ENCODE peak calls at places on chromosome 20, in eight cellular contexts. V, M, Y, K, S, C, P and T are unnamed samples.

GRCh38 chr20:25344634-25345033 is 46.0 kb downstream of the ABHD12 start:
- DNase-seq in K (no peak), M (no peak), V (no peak), Y (no peak), C (no peak), S (no peak), P (no peak), T (no peak)

GRCh38 chr20:15930324-15931305 is 642.6 kb downstream of the KIF16B start:
- DNase-seq in V (peak), S (no peak), P (no peak), Y (no peak), C (peak), M (peak), K (peak), T (no peak)

GRCh38 chr20:34538671-34539123 is 19.8 kb upstream of the MAP1LC3A start:
- DNase-seq in M (no peak), V (peak), P (no peak), C (peak), Y (no peak), S (peak), K (peak), T (no peak)

GRCh38 chr20:8434326-8434876 is 302.3 kb downstream of the PLCB1 start:
- DNase-seq in V (no peak), K (no peak), C (no peak), P (no peak), Y (no peak), S (no peak), M (no peak), T (no peak)

GRCh38 chr20:15289337-15289736 is 951.9 kb upstream of the FLRT3 start:
- DNase-seq in V (no peak), K (no peak), Y (no peak), M (no peak), C (no peak), S (no peak), P (no peak), T (no peak)

GRCh38 chr20:17680128-17680835 is 1.8 kb downstream of the RRBP1 start:
- DNase-seq in M (no peak), P (peak), V (peak), C (no peak), S (peak), K (peak), Y (no peak), T (no peak)

GRCh38 chr20:3847419-3847940 is 846 bp downstream of the MAVS start:
- DNase-seq in K (no peak), M (no peak), P (no peak), C (no peak), V (no peak), S (no peak), Y (no peak), T (no peak)

GRCh38 chr20:11337361-11338130 is 580.1 kb upstream of the BTBD3 start:
- DNase-seq in S (no peak), Y (no peak), C (peak), M (no peak), V (no peak), K (no peak), P (no peak), T (no peak)

GRCh38 chr20:49381558-49382493 is 100.6 kb downstream of the KCNB1 start:
- DNase-seq in M (no peak), K (no peak), C (peak), Y (peak), S (no peak), P (peak), V (peak), T (no peak)

GRCh38 chr20:1861347-1861987 is 33.7 kb upstream of the SIRPA start:
- DNase-seq in Y (no peak), P (no peak), V (no peak), M (no peak), K (no peak), C (peak), S (no peak), T (no peak)

GRCh38 chr20:23105193-23105592 is 19.1 kb upstream of the CD93 start:
- DNase-seq in M (no peak), Y (no peak), C (no peak), P (no peak), S (no peak), K (no peak), V (no peak), T (no peak)

GRCh38 chr20:2197166-2197565 is 95.5 kb downstream of the STK35 start:
- DNase-seq in C (no peak), P (no peak), M (no peak), K (no peak), V (no peak), S (no peak), Y (no peak), T (no peak)

GRCh38 chr20:62214067-62214466 is 6.0 kb downstream of the HRH3 start:
- DNase-seq in Y (no peak), C (no peak), V (no peak), P (no peak), K (no peak), M (no peak), S (no peak), T (no peak)

GRCh38 chr20:58389324-58389967 is 417 bp downstream of the VAPB start:
- DNase-seq in M (no peak), Y (no peak), P (peak), S (peak), C (peak), V (peak), K (peak), T (no peak)

GRCh38 chr20:53654932-53655674 is 61.5 kb upstream of the ZNF217 start:
- DNase-seq in V (no peak), K (no peak), C (no peak), P (peak), Y (no peak), M (no peak), S (no peak), T (no peak)

GRCh38 chr20:50548396-50548795 is 38.2 kb downstream of the PTPN1 start:
- DNase-seq in C (no peak), M (no peak), V (no peak), S (no peak), K (no peak), Y (no peak), P (no peak), T (no peak)

GRCh38 chr20:48921883-48922867 is 664 bp downstream of the ARFGEF2 start:
- DNase-seq in K (peak), P (no peak), Y (no peak), V (peak), S (peak), M (no peak), C (peak), T (no peak)

GRCh38 chr20:12883507-12883885 is 125.3 kb upstream of the SPTLC3 start:
- DNase-seq in S (no peak), K (no peak), M (no peak), V (no peak), P (no peak), Y (no peak), C (no peak), T (no peak)

GRCh38 chr20:11395581-11395980 is 522.1 kb upstream of the BTBD3 start:
- DNase-seq in S (no peak), P (no peak), V (peak), Y (no peak), M (no peak), C (peak), K (no peak), T (no peak)

GRCh38 chr20:41411458-41411857 is 44.8 kb upstream of the EMILIN3 start:
- DNase-seq in P (no peak), Y (no peak), K (peak), S (no peak), M (no peak), C (peak), V (peak), T (no peak)
- TF ChIP-seq CTCF in P (peak), Y (peak), K (peak), S (peak), M (peak), C (peak), V (peak), T (peak)

DNA sequence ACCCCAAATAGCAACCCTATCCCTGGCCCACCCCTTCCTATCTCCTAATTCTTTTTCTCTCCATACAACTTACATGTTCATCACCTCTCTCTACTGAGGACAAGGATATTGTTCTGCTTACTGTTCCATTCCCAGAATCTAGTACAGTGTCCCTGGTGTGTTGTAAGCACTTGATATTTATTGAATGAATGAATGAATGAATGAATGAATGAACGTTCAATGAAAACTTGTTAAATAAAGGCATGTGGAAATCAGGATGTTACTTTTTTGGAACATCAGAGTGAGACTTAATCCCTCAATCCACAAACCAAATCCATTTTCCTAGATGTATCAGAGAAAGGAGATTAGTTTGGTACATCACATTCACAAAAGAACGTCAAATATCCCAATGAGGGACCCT is 6.8 kb upstream of the JPH2 start:
- DNase-seq in P (no peak), K (no peak), Y (no peak), V (no peak), C (no peak), S (no peak), M (no peak), T (no peak)
- TF ChIP-seq CTCF in P (no peak), K (no peak), Y (no peak), V (no peak), C (no peak), S (no peak), M (no peak), T (no peak)

GRCh38 chr20:43837856-43838702 is 76.6 kb upstream of the TOX2 start:
- DNase-seq in S (no peak), Y (peak), V (no peak), M (peak), K (no peak), C (no peak), P (no peak), T (no peak)

GRCh38 chr20:43842126-43843020 is 72.3 kb upstream of the TOX2 start:
- DNase-seq in K (no peak), S (no peak), P (no peak), M (no peak), V (no peak), C (no peak), Y (peak), T (no peak)

GRCh38 chr20:43838703-43839060 is 76.0 kb upstream of the TOX2 start:
- DNase-seq in S (no peak), Y (peak), P (no peak), M (peak), V (no peak), K (no peak), C (no peak), T (no peak)

GRCh38 chr20:43839793-43840199 is 74.9 kb upstream of the TOX2 start:
- DNase-seq in P (no peak), C (no peak), M (peak), Y (no peak), K (no peak), V (no peak), S (no peak), T (no peak)

DNA sequence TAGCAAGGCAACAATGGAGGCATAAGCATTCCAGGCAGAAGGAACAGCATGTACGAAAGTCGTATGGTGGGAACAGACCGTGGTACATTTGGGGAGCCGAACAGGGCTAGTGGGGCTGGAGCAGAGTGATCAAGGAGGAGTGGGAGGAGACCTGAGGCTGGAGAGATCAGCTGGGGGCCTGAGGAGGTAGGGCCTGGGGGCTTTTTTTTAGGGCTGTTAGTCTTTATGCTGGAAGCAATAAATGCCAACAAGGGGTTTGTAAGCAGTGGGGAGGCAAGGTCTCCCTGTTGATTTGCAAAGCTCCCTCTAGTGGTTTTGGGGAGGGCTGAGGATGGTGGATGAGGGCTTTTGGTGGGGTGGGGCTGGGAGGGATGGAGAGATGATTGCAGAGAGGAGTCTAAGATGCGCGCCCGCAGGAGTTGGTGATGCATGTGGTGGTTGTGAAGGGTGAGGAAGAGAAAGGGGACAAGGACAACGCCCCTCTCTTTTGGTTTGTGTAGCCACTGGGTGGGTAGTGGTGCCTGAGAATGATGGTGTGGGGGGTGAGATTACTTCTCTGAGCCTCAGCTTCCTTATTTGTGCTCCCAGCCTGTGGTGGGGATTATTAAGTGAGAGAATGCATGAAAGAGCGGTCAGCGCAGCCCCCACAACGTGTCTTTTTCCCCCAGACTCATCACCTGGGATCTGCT is 74.1 kb upstream of the TOX2 start:
- DNase-seq in V (peak), Y (peak), P (no peak), S (peak), K (peak), C (no peak), M (no peak), T (no peak)
- TF ChIP-seq CTCF in V (peak), Y (peak), P (no peak), S (no peak), K (peak), C (peak), M (no peak), T (peak)

GRCh38 chr20:37544386-37544785 is 16.7 kb upstream of the BLCAP start:
- DNase-seq in Y (no peak), K (no peak), P (no peak), M (no peak), S (no peak), V (no peak), C (no peak), T (no peak)

GRCh38 chr20:37545516-37545915 is 17.8 kb upstream of the BLCAP start:
- DNase-seq in C (no peak), S (no peak), V (no peak), Y (no peak), P (no peak), K (no peak), M (no peak), T (no peak)

GRCh38 chr20:37542281-37542680 is 14.6 kb upstream of the BLCAP start:
- DNase-seq in S (no peak), C (no peak), Y (no peak), M (no peak), P (no peak), V (peak), K (no peak), T (peak)

GRCh38 chr20:37541326-37541725 is 13.7 kb upstream of the BLCAP start:
- DNase-seq in C (no peak), Y (no peak), V (no peak), P (no peak), S (no peak), M (no peak), K (no peak), T (peak)

DNA sequence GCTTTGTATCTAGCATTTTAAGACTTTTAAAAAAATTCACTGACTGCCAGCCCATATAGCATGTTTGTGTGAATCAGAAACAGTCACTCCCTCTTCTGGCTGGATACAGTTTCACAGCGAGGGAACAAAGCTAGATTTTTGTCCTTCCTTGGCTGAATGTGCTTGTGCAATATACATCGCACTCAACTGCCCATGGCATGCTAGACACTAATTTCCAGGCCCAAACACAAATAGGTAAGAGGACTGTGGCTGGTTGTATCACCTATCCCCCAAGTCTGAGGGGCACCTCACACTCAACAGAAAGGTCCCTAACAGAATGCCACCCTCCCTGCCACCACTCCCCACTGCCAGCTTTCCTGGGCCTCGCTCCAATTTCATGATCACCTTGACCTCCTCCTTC is 16.2 kb upstream of the BLCAP start:
- DNase-seq in S (no peak), K (peak), M (no peak), C (no peak), V (peak), Y (no peak), P (no peak), T (peak)
- TF ChIP-seq CTCF in S (no peak), K (peak), M (no peak), C (peak), V (peak), Y (peak), P (no peak), T (peak)

GRCh38 chr20:6818033-6818808 is 50.7 kb downstream of the BMP2 start:
- DNase-seq in C (no peak), P (no peak), M (no peak), V (no peak), Y (no peak), K (peak), S (no peak), T (no peak)

GRCh38 chr20:6814945-6815344 is 47.5 kb downstream of the BMP2 start:
- DNase-seq in M (no peak), V (no peak), K (peak), P (no peak), Y (no peak), C (no peak), S (no peak), T (no peak)

GRCh38 chr20:6824401-6824800 is 56.9 kb downstream of the BMP2 start:
- DNase-seq in C (no peak), V (no peak), Y (no peak), P (no peak), S (no peak), M (no peak), K (no peak), T (no peak)

DNA sequence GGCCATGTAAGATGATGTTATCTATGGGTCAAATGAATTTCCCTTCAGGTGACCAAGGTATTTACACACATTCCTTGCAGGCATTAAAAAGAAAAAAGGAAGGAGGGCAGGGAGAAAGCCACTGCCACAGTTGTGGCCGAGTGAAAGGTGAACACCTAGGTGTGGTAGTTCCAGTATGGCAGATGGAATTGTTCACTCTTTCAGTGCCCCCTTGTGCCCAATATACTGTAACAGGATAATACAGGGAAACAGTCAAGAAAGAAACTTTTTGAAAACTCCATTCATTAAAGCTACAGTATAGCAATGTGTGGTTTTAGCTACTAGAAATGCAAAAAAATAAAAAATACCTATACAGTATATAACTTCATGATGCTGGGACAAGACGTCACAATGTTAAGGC is 52.1 kb downstream of the BMP2 start:
- DNase-seq in K (no peak), C (no peak), V (no peak), P (no peak), S (no peak), M (no peak), Y (no peak), T (no peak)
- TF ChIP-seq CTCF in K (peak), C (peak), V (no peak), P (no peak), S (no peak), M (no peak), Y (peak), T (no peak)

GRCh38 chr20:9903048-9903651 is 64.3 kb upstream of the PAK5 start:
- DNase-seq in K (peak), V (no peak), P (no peak), M (no peak), S (peak), C (no peak), Y (no peak), T (no peak)
- TF ChIP-seq CTCF in K (peak), V (peak), P (no peak), M (peak), S (peak), C (peak), Y (peak), T (peak)

GRCh38 chr20:35578469-35578868 is 36.6 kb downstream of the ERGIC3 start:
- DNase-seq in Y (no peak), S (no peak), C (no peak), M (no peak), V (peak), K (no peak), P (no peak), T (no peak)
- TF ChIP-seq CTCF in Y (no peak), S (no peak), C (no peak), M (no peak), V (no peak), K (no peak), P (no peak), T (no peak)

DNA sequence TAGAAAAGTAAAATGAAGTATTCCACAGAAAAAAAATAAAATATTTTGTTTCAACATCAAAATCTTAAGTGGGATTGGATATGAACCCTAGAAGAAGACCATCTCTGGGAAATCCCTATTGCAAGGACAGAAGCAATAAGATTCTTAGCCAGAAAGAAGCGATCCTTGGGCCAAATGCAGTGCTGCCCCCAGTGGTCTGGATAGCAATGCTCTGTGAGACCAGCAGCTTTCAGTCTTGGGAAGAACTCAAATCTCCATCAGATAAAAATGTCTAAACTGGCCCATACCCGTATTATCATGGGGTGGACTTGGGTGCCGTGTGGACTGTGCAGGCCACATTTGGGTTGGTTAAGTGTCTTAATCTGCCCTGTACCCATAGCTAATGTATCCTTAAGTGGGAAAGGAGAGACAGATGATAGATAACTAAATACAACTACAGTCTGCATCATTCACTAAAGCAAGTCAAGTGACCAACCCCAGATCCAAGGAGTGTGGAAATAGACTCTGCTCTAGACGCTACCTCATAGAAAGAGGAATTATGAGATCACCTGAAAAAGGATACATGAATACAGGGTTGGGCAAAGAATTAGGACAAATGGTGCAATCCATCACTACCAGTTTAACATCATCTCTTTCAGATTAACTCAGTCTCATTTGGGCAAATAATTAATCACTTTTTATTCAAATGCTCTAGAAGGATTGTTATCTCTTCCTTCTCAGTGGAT is 38.9 kb upstream of the SNAP25 start:
- DNase-seq in C (no peak), K (peak), V (no peak), M (no peak), Y (no peak), S (peak), P (no peak), T (no peak)
- TF ChIP-seq CTCF in C (peak), K (peak), V (peak), M (no peak), Y (peak), S (peak), P (no peak), T (peak)